ENCODE peak calls at places on chromosomes 16 and 17, in five cellular contexts. R, B, O, I and V are unnamed samples.

GRCh38 chr17:882827-883585 is 96.6 kb downstream of the NXN start:
- DNase-seq in R (peak; percentile 66), B (no peak), O (peak; percentile 39), I (no peak), V (no peak)

GRCh38 chr16:72300892-72301291 is 128.9 kb upstream of the PMFBP1 start:
- DNase-seq in R (no peak), B (no peak), O (no peak), I (no peak), V (no peak)

GRCh38 chr17:68178831-68179230 is 69.0 kb upstream of the AMZ2 start:
- DNase-seq in R (no peak), B (no peak), O (no peak), I (no peak), V (no peak)

GRCh38 chr17:74450925-74451403 is 15.5 kb upstream of the CD300A start:
- DNase-seq in R (no peak), B (no peak), O (no peak), I (no peak), V (no peak)

GRCh38 chr16:58377932-58378331 is 14.3 kb upstream of the GINS3 start:
- DNase-seq in R (no peak), B (no peak), O (no peak), I (no peak), V (no peak)

GRCh38 chr16:912684-913613 is 57.8 kb downstream of the LMF1 start:
- DNase-seq in R (no peak), B (peak; percentile 68), O (no peak), I (no peak), V (peak; percentile 65)

GRCh38 chr16:55643161-55643970 is 12.4 kb upstream of the SLC6A2 start:
- DNase-seq in R (peak; percentile 12), B (no peak), O (no peak), I (peak; percentile 54), V (no peak)

GRCh38 chr16:50297301-50298074 is 31.1 kb downstream of the ADCY7 start:
- DNase-seq in R (no peak), B (no peak), O (no peak), I (peak; percentile 34), V (no peak)

GRCh38 chr17:14464741-14465140 is 163.9 kb downstream of the HS3ST3B1 start:
- DNase-seq in R (peak; percentile 70), B (no peak), O (no peak), I (no peak), V (no peak)

GRCh38 chr16:2158262-2158638 is 2.7 kb downstream of the TRAF7 start:
- DNase-seq in R (no peak), B (no peak), O (no peak), I (no peak), V (no peak)

GRCh38 chr16:2156849-2157224 is 1.3 kb downstream of the TRAF7 start:
- DNase-seq in R (no peak), B (no peak), O (no peak), I (no peak), V (no peak)

GRCh38 chr16:2160915-2161551 is 5.5 kb downstream of the TRAF7 start:
- DNase-seq in R (peak; percentile 69), B (no peak), O (peak; percentile 47), I (no peak), V (no peak)

GRCh38 chr16:2157480-2158261 is 2.1 kb downstream of the TRAF7 start:
- DNase-seq in R (no peak), B (no peak), O (peak; percentile 70), I (no peak), V (no peak)

GRCh38 chr16:2159052-2159838 is 3.7 kb downstream of the TRAF7 start:
- DNase-seq in R (peak; percentile 59), B (no peak), O (peak; percentile 77), I (no peak), V (peak; percentile 54)
- H3K27ac ChIP-seq in R (peak overlapping the region; percentile 67), B (peak overlapping the region; percentile 88), O (peak overlapping the region; percentile 39), I (peak overlapping the region; percentile 75), V (peak overlapping the region; percentile 1)

GRCh38 chr16:19644877-19645276 is 73.2 kb downstream of the KNOP1 start:
- DNase-seq in R (peak; percentile 14), B (no peak), O (peak; percentile 21), I (no peak), V (no peak)
- H3K27ac ChIP-seq in R (no peak overlapping the region), B (no peak overlapping the region), O (no peak overlapping the region), I (no peak overlapping the region), V (no peak overlapping the region)

GRCh38 chr17:60164164-60164563 is 14.4 kb downstream of the CA4 start:
- DNase-seq in R (no peak), B (no peak), O (no peak), I (no peak), V (no peak)
- H3K27ac ChIP-seq in R (no peak overlapping the region), B (no peak overlapping the region), O (no peak overlapping the region), I (peak overlapping the region; percentile 74), V (no peak overlapping the region)

GRCh38 chr17:4972322-4972721 is 4.7 kb upstream of the SPAG7 start:
- DNase-seq in R (no peak), B (no peak), O (no peak), I (no peak), V (no peak)
- H3K27ac ChIP-seq in R (no peak overlapping the region), B (no peak overlapping the region), O (no peak overlapping the region), I (no peak overlapping the region), V (peak overlapping the region; percentile 12)

DNA sequence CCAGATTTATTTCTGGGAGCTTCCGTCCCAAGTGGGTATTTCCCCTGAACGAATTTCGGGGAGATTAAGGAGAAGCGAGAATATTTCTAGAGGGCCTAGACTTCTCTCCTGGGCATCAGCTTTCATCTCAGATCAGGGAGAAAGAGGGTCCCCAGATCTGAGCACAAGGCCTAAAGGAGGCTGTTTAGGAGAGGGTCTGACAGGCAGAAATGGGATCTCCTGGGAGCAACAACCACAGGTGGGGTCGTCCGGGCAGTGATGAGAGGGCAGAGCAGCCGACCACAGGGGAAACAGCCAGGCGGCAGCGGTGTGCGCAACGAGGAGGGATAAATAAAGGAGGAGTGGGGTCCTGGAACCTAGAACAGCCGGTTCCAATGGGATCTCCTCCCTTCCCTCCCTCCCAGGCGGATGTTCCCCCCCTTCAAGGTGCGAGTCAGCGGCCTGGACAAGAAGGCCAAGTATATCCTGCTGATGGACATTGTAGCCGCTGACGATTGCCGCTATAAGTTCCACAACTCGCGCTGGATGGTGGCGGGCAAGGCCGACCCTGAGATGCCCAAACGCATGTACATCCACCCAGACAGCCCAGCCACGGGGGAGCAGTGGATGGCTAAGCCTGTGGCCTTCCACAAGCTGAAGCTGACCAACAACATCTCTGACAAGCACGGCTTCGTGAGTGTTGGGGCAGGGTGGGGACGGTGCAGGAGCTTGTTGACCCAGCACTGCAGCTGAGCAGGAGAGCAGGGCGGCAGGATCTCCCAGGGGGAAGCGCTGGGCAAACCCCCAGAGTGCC is 1.8 kb downstream of the TBX2 start:
- DNase-seq in R (peak; percentile 54), B (no peak), O (no peak), I (no peak), V (no peak)
- H3K27ac ChIP-seq in R (peak overlapping the region; percentile 100), B (peak overlapping the region; percentile 3), O (peak overlapping the region; percentile 17), I (peak overlapping the region; percentile 89), V (no peak overlapping the region)

GRCh38 chr17:48241770-48242497 is 134.4 kb downstream of the SNX11 start:
- DNase-seq in R (no peak), B (no peak), O (no peak), I (no peak), V (no peak)
- H3K27ac ChIP-seq in R (no peak overlapping the region), B (no peak overlapping the region), O (no peak overlapping the region), I (no peak overlapping the region), V (no peak overlapping the region)

GRCh38 chr17:17690156-17690737 is 9.0 kb downstream of the RAI1 start:
- DNase-seq in R (no peak), B (no peak), O (no peak), I (no peak), V (no peak)

GRCh38 chr17:17693955-17694228 is 12.6 kb downstream of the RAI1 start:
- DNase-seq in R (no peak), B (no peak), O (no peak), I (no peak), V (no peak)

GRCh38 chr17:17693253-17693954 is 12.1 kb downstream of the RAI1 start:
- DNase-seq in R (no peak), B (peak; percentile 44), O (peak; percentile 57), I (peak; percentile 85), V (peak; percentile 45)

GRCh38 chr17:17692353-17693252 is 11.3 kb downstream of the RAI1 start:
- DNase-seq in R (no peak), B (no peak), O (no peak), I (no peak), V (no peak)

DNA sequence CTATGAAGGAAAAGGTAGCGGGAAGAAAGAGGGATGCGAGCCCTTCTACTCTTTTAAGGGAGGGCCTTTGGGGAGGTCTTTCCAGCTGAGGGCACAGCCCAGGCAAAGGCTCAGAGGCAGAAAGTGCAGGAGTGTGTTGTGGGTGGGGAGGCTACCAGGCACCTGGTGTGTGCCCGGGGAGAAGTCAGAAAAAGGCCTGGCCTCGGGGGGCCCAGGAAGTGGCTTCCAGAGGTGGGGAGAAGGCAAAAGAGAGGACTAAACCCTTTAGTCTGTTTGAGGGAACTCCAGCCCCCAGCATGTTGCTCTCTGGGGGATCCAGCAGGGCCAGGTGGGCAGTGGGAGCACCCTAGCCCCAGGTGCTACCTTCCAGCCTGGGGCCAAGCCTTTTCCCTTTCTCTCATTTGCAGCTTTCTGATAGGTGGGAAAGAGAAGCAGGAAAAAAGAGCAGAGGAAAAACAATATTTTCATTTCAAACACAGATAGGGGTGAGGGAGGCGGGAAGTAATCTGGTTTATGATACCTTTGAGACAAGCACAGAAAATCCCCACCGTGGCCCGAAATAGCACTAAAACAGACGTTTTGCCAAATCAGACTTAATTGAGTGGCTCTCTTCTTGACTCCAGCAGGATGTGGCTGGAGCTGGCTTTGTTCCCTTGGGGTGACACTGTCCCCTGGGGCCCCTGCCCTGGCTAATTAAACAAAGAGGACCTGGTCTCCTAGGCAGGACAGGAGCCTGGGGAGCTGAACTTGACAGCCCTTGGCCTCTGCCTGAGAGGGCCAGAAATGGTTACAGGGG is 10.4 kb downstream of the RAI1 start:
- DNase-seq in R (no peak), B (no peak), O (no peak), I (no peak), V (no peak)
- H3K27ac ChIP-seq in R (peak overlapping the region; percentile 34), B (peak overlapping the region; percentile 97), O (peak overlapping the region; percentile 66), I (peak overlapping the region; percentile 98), V (peak overlapping the region; percentile 45)

DNA sequence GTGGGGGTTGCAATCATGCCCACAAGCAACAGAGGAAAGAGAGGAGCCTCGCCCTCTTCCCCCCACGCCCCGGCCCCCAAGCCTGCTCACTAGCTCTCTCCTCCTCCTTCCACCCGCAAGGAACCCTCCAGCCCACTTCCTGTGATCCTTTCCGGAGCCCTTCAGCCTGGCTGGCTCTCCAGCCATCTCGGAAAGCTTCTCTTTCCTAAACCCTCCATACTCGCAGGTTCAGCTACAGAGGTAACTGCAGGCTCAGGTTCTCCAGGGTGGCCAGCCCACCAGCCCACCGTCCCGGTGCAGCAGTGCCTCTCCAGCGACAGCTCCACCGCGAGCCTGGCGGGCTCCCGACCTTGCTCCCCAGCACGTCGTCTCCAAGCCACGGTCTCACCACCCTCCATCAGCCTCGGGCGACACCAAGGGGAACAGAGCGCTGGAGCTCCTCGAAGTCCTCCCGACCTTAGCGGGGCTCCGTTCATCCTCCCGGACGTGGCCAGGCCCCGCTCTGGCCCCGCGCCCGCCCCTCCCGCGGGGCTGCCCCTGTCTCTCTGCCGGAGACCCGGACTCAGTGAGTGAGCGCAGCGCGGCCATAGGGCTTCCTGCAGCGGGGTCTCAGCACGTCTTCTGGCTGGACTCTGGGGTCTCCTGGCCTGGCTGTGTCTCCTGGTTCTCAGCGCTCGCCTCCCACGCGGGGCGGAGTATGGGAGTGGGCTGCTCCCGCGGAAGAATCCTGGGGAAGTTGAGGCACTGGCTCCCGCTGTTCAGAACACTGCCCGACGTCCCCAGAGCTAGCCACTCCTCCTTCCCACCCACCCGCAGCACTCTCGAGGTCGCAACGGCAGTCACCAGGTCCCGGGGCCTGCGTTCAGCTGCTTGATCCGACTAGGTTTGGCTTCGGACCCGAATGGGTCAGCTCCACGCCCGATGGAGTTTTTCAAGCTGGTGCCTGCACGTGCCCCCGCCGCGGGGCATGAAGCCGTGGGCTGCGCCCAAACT is 12.8 kb upstream of the ODF4 start:
- DNase-seq in R (no peak), B (no peak), O (no peak), I (no peak), V (no peak)
- H3K27ac ChIP-seq in R (peak overlapping the region; percentile 29), B (no peak overlapping the region), O (peak overlapping the region; percentile 32), I (peak overlapping the region; percentile 78), V (peak overlapping the region; percentile 38)

GRCh38 chr17:37148171-37148570 is 199.4 kb downstream of the AATF start:
- DNase-seq in R (no peak), B (no peak), O (no peak), I (no peak), V (no peak)
- H3K27ac ChIP-seq in R (no peak overlapping the region), B (peak overlapping the region; percentile 3), O (no peak overlapping the region), I (no peak overlapping the region), V (no peak overlapping the region)